ENCODE peak calls at places on chromosomes 13 and 19, in five cellular contexts. E, I, T, W and Z are unnamed samples. For H3F3A, the result is how much of the 10 kb centered on the place peaks cover.

GRCh38 chr13:42525035-42525504 is 48.9 kb upstream of the TNFSF11 start:
- DNase-seq in W (peak), I (no peak), T (no peak), E (no peak), Z (no peak)

GRCh38 chr19:55446060-55446459 is 3.0 kb upstream of the SHISA7 start:
- DNase-seq in E (no peak), I (no peak), W (no peak), T (no peak), Z (no peak)

GRCh38 chr13:75769141-75769905 is 133.2 kb downstream of the LMO7 start:
- DNase-seq in I (no peak), W (no peak), E (no peak), T (no peak), Z (no peak)

GRCh38 chr19:45870798-45871197 is 6.7 kb downstream of the FOXA3 start:
- DNase-seq in E (no peak), T (no peak), W (no peak), I (no peak), Z (no peak)

GRCh38 chr19:1173160-1173844 is 766 bp downstream of the SBNO2 start:
- DNase-seq in W (no peak), T (peak), I (no peak), E (no peak), Z (peak)

GRCh38 chr13:27037571-27037970 is 134.0 kb downstream of the USP12 start:
- DNase-seq in T (no peak), E (no peak), I (no peak), W (no peak), Z (no peak)

GRCh38 chr13:98984118-98984517 is 6.3 kb upstream of the DOCK9 start:
- DNase-seq in W (peak), I (no peak), E (no peak), T (no peak), Z (no peak)

GRCh38 chr13:33918199-33918932 is 100.4 kb downstream of the RFC3 start:
- DNase-seq in I (no peak), T (peak), W (peak), E (peak), Z (no peak)

GRCh38 chr13:43269037-43269476 is 245.7 kb downstream of the DNAJC15 start:
- DNase-seq in W (peak), I (no peak), E (peak), T (no peak), Z (no peak)

GRCh38 chr13:48072304-48072703 is 22.6 kb downstream of the MED4 start:
- DNase-seq in T (no peak), I (no peak), W (no peak), E (no peak), Z (no peak)

GRCh38 chr19:47176627-47177090 is 46.0 kb downstream of the SAE1 start:
- DNase-seq in E (no peak), T (no peak), I (no peak), W (no peak), Z (no peak)

GRCh38 chr19:28829762-28830161 is 383.2 kb downstream of the UQCRFS1 start:
- DNase-seq in E (no peak), T (no peak), I (no peak), W (no peak), Z (no peak)

GRCh38 chr13:35840991-35841604 is 290.1 kb downstream of the DCLK1 start:
- DNase-seq in W (no peak), E (no peak), I (no peak), T (no peak), Z (no peak)

GRCh38 chr13:49225358-49226042 is 5.4 kb downstream of the MLNR start:
- DNase-seq in E (no peak), T (no peak), W (peak), I (no peak), Z (no peak)

GRCh38 chr13:23608704-23609413 is 38.6 kb downstream of the TNFRSF19 start:
- DNase-seq in I (no peak), T (no peak), E (no peak), W (no peak), Z (no peak)

GRCh38 chr19:41064974-41065569 is 23.2 kb upstream of the CYP2A13 start:
- DNase-seq in W (peak), T (peak), I (peak), E (no peak), Z (peak)

GRCh38 chr13:82257790-82258507 is 1624.3 kb downstream of the SLITRK1 start:
- DNase-seq in T (no peak), E (no peak), W (no peak), I (no peak), Z (no peak)

GRCh38 chr19:32866061-32866460 is 3.5 kb downstream of the SLC7A9 start:
- DNase-seq in E (no peak), T (no peak), W (no peak), I (no peak), Z (no peak)

DNA sequence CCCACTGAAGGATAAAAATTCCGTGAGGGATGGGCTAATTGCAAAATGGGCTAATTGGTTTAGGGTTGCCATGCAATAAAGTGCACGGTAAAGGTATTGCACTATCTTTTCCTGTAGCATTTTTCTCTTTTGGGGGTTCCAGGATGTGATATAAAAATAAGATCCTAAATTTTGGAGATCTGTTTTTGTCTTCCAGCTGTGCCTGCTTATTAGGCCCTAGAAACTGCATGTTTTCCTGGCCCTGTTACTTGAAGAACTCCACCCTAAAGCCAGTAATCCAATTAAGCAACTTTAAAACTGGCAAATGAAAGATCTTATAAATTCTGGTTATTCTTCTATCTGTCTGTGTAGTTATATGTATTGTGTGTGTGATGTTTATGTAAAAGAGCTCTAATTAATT is 2489.6 kb downstream of the PCDH9 start:
- DNase-seq in W (no peak), I (no peak), T (no peak), E (no peak), Z (no peak)
- TF ChIP-seq CTCF in W (no peak), I (no peak), T (no peak), E (no peak), Z (no peak)

GRCh38 chr13:96994030-96994848 is at the start of gene OXGR1:
- DNase-seq in E (no peak), W (no peak), I (peak), T (peak), Z (peak)
- TF ChIP-seq EZH2 in E (no peak), W (no peak), I (no peak), T (peak), Z (no peak)

DNA sequence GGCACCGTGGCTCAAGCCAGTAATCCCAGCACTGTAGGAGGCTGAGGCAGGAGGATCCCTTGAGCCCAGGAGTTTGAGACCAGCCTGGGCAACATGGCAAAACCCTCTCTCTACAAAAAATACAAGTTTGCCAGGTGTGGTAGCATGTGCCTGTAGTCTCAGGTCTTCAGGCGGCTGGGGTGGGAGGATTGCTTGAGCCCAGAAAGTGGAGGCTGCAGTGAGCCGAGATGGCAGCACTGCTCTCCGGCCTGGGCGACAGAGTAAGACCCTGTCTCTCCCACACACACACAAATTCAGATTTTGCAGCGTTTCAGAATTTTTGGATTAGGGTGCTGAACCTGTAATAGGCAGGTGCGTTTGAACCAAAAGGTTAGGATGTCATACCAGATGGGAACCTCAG is 2.2 kb downstream of the RPS11 start:
- DNase-seq in T (no peak), I (no peak), E (no peak), W (no peak), Z (no peak)
- H3F3A ChIP-seq in T (half or more), I (half or more), E (half or more), W (under half), Z (half or more)

GRCh38 chr19:18616023-18616422 is 3.4 kb downstream of the TMEM59L start:
- DNase-seq in E (no peak), W (no peak), T (no peak), I (no peak), Z (no peak)
- TF ChIP-seq CTCF in E (no peak), W (no peak), T (no peak), I (no peak), Z (no peak)

GRCh38 chr19:2302319-2303208 is 5.4 kb downstream of the LINGO3 start:
- DNase-seq in T (peak), I (peak), E (no peak), W (no peak), Z (no peak)
- TF ChIP-seq EZH2 in T (no peak), I (no peak), E (no peak), W (no peak), Z (no peak)

GRCh38 chr13:24738366-24738847 is 25.6 kb upstream of the RNF17 start:
- DNase-seq in I (no peak), W (no peak), T (no peak), E (no peak), Z (no peak)
- H3F3A ChIP-seq in I (under half), W (under half), T (under half), E (under half), Z (under half)

GRCh38 chr19:8641908-8642547 is 11.6 kb downstream of the NFILZ start:
- DNase-seq in T (peak), I (peak), W (peak), E (peak), Z (peak)
- TF ChIP-seq CTCF in T (peak), I (peak), W (peak), E (peak), Z (peak)

DNA sequence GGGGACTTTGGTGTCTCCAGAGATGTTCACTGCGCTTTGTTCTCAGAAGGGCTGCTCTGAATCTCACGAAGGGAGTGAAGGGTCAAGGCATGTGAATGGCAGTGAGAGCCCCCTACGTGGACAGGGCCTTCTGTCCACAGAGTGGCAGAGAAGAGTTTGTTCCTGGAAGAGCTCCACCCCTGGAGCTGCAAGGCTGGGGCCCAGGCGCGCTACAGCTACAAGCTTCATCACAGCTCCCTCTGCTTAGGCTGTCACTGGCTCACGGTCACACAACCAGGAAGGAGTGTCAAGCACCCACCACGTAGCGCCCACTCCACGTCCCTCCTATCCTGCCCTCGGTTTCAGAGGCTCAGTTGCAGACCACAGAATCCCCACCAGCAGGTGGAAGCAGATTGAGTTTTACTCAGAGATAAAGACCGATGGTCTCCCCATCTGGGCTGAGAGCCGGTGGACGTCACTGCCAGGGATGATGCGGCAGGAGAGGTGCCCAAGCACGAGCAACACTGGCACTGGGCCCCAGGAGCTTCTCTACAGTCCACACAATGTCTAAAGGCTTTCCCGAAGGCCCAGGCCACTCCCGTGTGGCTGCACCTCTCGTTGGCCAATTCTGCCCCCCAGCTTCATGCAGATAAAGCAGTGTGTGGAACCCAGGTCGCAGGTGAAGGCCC is 23.0 kb upstream of the TFDP1 start:
- DNase-seq in W (no peak), T (no peak), E (no peak), I (no peak), Z (no peak)
- TF ChIP-seq EZH2 in W (no peak), T (no peak), E (no peak), I (no peak), Z (no peak)

GRCh38 chr13:31768351-31768750 is 29.0 kb downstream of the RXFP2 start:
- DNase-seq in T (no peak), W (no peak), E (no peak), I (no peak), Z (no peak)
- H3F3A ChIP-seq in T (under half), W (under half), E (under half), I (under half), Z (under half)